ENCODE peak calls at places on chromosomes 13 and 19, in eight cellular contexts. One of them, this sample, is unnamed.

GRCh38 chr13:112931028-112931934 is 37.7 kb upstream of the MCF2L start:
- DNase-seq in neural progenitor cell: peak
- DNase-seq in GM23338: peak
- DNase-seq in HCT116: peak
- DNase-seq in OCI-LY7: no peak
- DNase-seq in SK-N-SH: peak
- DNase-seq in PC-3: peak
- DNase-seq in GM23248: peak
- DNase-seq in this sample: peak

GRCh38 chr13:75495938-75496337 is 14.0 kb upstream of the TBC1D4 start:
- DNase-seq in neural progenitor cell: no peak
- DNase-seq in GM23338: no peak
- DNase-seq in HCT116: no peak
- DNase-seq in OCI-LY7: no peak
- DNase-seq in SK-N-SH: no peak
- DNase-seq in PC-3: no peak
- DNase-seq in GM23248: peak
- DNase-seq in this sample: no peak

GRCh38 chr13:113771709-113772331 is 12.8 kb downstream of the TMEM255B start:
- DNase-seq in neural progenitor cell: no peak
- DNase-seq in GM23338: no peak
- DNase-seq in HCT116: no peak
- DNase-seq in OCI-LY7: no peak
- DNase-seq in SK-N-SH: no peak
- DNase-seq in PC-3: peak
- DNase-seq in GM23248: no peak
- DNase-seq in this sample: peak

GRCh38 chr19:29325241-29325975 is 112.5 kb upstream of the UQCRFS1 start:
- DNase-seq in neural progenitor cell: no peak
- DNase-seq in GM23338: no peak
- DNase-seq in HCT116: no peak
- DNase-seq in OCI-LY7: peak
- DNase-seq in SK-N-SH: no peak
- DNase-seq in PC-3: no peak
- DNase-seq in GM23248: no peak
- DNase-seq in this sample: no peak

GRCh38 chr13:69603144-69603853 is 504.3 kb upstream of the ATXN8OS start:
- DNase-seq in neural progenitor cell: no peak
- DNase-seq in GM23338: no peak
- DNase-seq in HCT116: no peak
- DNase-seq in OCI-LY7: no peak
- DNase-seq in SK-N-SH: no peak
- DNase-seq in PC-3: no peak
- DNase-seq in GM23248: no peak
- DNase-seq in this sample: no peak

GRCh38 chr19:52961981-52962380 is 700 bp downstream of the ZNF816 start:
- DNase-seq in neural progenitor cell: peak
- DNase-seq in GM23338: no peak
- DNase-seq in HCT116: no peak
- DNase-seq in OCI-LY7: peak
- DNase-seq in SK-N-SH: no peak
- DNase-seq in PC-3: peak
- DNase-seq in GM23248: peak
- DNase-seq in this sample: no peak

GRCh38 chr13:110471833-110472162 is 89.7 kb downstream of the RAB20 start:
- DNase-seq in neural progenitor cell: no peak
- DNase-seq in GM23338: no peak
- DNase-seq in HCT116: no peak
- DNase-seq in OCI-LY7: peak
- DNase-seq in SK-N-SH: no peak
- DNase-seq in PC-3: no peak
- DNase-seq in GM23248: peak
- DNase-seq in this sample: peak

GRCh38 chr13:45352031-45352430 is 11.0 kb upstream of the TPT1 start:
- DNase-seq in neural progenitor cell: no peak
- DNase-seq in GM23338: no peak
- DNase-seq in HCT116: no peak
- DNase-seq in OCI-LY7: no peak
- DNase-seq in SK-N-SH: no peak
- DNase-seq in PC-3: no peak
- DNase-seq in GM23248: no peak
- DNase-seq in this sample: no peak

GRCh38 chr19:52216401-52216800 is 26.5 kb downstream of the PPP2R1A start:
- DNase-seq in neural progenitor cell: no peak
- DNase-seq in GM23338: no peak
- DNase-seq in HCT116: no peak
- DNase-seq in OCI-LY7: no peak
- DNase-seq in SK-N-SH: no peak
- DNase-seq in PC-3: no peak
- DNase-seq in GM23248: no peak
- DNase-seq in this sample: no peak

GRCh38 chr19:35879770-35880317 is 11.5 kb downstream of the APLP1 start:
- DNase-seq in neural progenitor cell: peak
- DNase-seq in GM23338: peak
- DNase-seq in HCT116: peak
- DNase-seq in OCI-LY7: peak
- DNase-seq in SK-N-SH: peak
- DNase-seq in PC-3: peak
- DNase-seq in GM23248: peak
- DNase-seq in this sample: peak

GRCh38 chr19:39282021-39282420 is 13.8 kb downstream of the IFNL2 start:
- DNase-seq in neural progenitor cell: no peak
- DNase-seq in GM23338: no peak
- DNase-seq in HCT116: no peak
- DNase-seq in OCI-LY7: no peak
- DNase-seq in SK-N-SH: no peak
- DNase-seq in PC-3: no peak
- DNase-seq in GM23248: no peak
- DNase-seq in this sample: no peak

GRCh38 chr19:50333737-50334617 is 4.8 kb upstream of the KCNC3 start:
- DNase-seq in neural progenitor cell: peak
- DNase-seq in GM23338: peak
- DNase-seq in HCT116: no peak
- DNase-seq in OCI-LY7: peak
- DNase-seq in SK-N-SH: peak
- DNase-seq in PC-3: peak
- DNase-seq in GM23248: peak
- DNase-seq in this sample: no peak

GRCh38 chr19:41530761-41531301 is 45.1 kb upstream of the CEACAM21 start:
- DNase-seq in neural progenitor cell: no peak
- DNase-seq in GM23338: no peak
- DNase-seq in HCT116: no peak
- DNase-seq in OCI-LY7: no peak
- DNase-seq in SK-N-SH: no peak
- DNase-seq in PC-3: no peak
- DNase-seq in GM23248: peak
- DNase-seq in this sample: no peak

GRCh38 chr19:41533691-41534090 is 42.3 kb upstream of the CEACAM21 start:
- DNase-seq in neural progenitor cell: no peak
- DNase-seq in GM23338: no peak
- DNase-seq in HCT116: no peak
- DNase-seq in OCI-LY7: no peak
- DNase-seq in SK-N-SH: no peak
- DNase-seq in PC-3: no peak
- DNase-seq in GM23248: no peak
- DNase-seq in this sample: no peak

GRCh38 chr19:41532526-41532925 is 43.4 kb upstream of the CEACAM21 start:
- DNase-seq in neural progenitor cell: no peak
- DNase-seq in GM23338: no peak
- DNase-seq in HCT116: no peak
- DNase-seq in OCI-LY7: no peak
- DNase-seq in SK-N-SH: no peak
- DNase-seq in PC-3: no peak
- DNase-seq in GM23248: no peak
- DNase-seq in this sample: no peak

GRCh38 chr19:41530184-41530534 is 45.8 kb upstream of the CEACAM21 start:
- DNase-seq in neural progenitor cell: no peak
- DNase-seq in GM23338: no peak
- DNase-seq in HCT116: no peak
- DNase-seq in OCI-LY7: no peak
- DNase-seq in SK-N-SH: no peak
- DNase-seq in PC-3: no peak
- DNase-seq in GM23248: no peak
- DNase-seq in this sample: no peak

DNA sequence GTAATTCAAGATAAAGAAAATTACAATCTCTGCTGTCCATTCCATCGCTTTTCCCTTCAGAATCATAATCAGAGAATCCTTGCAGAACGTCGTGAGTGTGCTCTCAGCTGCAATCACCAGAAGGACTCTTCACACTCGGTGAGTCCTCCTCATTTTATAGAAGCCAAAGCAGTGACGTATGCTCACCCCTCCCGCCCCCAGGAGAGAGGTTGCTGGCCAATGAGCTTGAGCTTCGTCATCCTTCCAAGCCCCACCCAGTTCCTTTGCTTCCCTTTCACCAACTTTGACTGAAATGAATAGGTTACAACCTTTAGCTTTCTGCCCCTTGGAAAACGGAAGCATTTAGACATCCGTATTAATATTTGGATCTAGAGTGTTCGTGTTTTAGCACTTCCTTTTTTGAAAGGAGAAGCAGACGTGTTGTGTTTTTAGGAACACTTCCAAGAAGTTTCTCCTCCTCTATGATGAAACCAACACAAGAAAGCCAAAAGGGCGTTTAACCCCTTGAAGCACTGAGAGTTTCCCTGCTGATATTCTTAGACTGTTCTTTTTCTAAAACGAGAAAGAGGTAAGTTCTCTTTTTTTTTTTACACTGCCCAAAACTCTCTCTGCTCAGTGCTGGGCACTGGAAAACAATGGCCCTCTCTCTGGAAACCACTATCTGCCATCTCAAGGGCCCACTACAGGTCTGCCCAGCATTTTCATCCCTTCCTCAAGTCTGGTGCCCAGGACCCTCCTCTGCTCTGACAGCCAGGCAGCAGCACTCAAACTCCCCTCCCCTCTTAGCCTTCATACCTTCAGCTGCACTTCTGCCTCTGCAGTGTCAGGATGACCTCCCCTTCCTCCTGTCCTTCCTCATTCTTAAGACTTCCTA is 44.3 kb upstream of the CEACAM21 start:
- DNase-seq in neural progenitor cell: no peak
- DNase-seq in GM23338: no peak
- DNase-seq in HCT116: no peak
- DNase-seq in OCI-LY7: peak
- DNase-seq in SK-N-SH: no peak
- DNase-seq in PC-3: no peak
- DNase-seq in GM23248: peak
- DNase-seq in this sample: no peak
- H2AFZ ChIP-seq in neural progenitor cell: no peak
- H2AFZ ChIP-seq in GM23338: peak
- H2AFZ ChIP-seq in HCT116: peak
- H2AFZ ChIP-seq in OCI-LY7: peak
- H2AFZ ChIP-seq in SK-N-SH: no peak
- H2AFZ ChIP-seq in PC-3: no peak
- H2AFZ ChIP-seq in GM23248: peak
- H2AFZ ChIP-seq in this sample: no peak

GRCh38 chr19:46761418-46761831 is 15.2 kb upstream of the STRN4 start:
- DNase-seq in neural progenitor cell: no peak
- DNase-seq in GM23338: no peak
- DNase-seq in HCT116: no peak
- DNase-seq in OCI-LY7: no peak
- DNase-seq in SK-N-SH: no peak
- DNase-seq in PC-3: no peak
- DNase-seq in GM23248: peak
- DNase-seq in this sample: no peak
- TF ChIP-seq EZH2phosphoT487 in neural progenitor cell: no peak
- TF ChIP-seq EZH2phosphoT487 in GM23338: no peak
- TF ChIP-seq EZH2phosphoT487 in HCT116: no peak
- TF ChIP-seq EZH2phosphoT487 in OCI-LY7: no peak
- TF ChIP-seq EZH2phosphoT487 in SK-N-SH: no peak
- TF ChIP-seq EZH2phosphoT487 in PC-3: no peak
- TF ChIP-seq EZH2phosphoT487 in GM23248: no peak
- TF ChIP-seq EZH2phosphoT487 in this sample: no peak

GRCh38 chr19:56136362-56136761 is 4.7 kb upstream of the ZNF444 start:
- DNase-seq in neural progenitor cell: peak
- DNase-seq in GM23338: peak
- DNase-seq in HCT116: no peak
- DNase-seq in OCI-LY7: no peak
- DNase-seq in SK-N-SH: no peak
- DNase-seq in PC-3: no peak
- DNase-seq in GM23248: no peak
- DNase-seq in this sample: peak
- H2AFZ ChIP-seq in neural progenitor cell: peak
- H2AFZ ChIP-seq in GM23338: peak
- H2AFZ ChIP-seq in HCT116: no peak
- H2AFZ ChIP-seq in OCI-LY7: no peak
- H2AFZ ChIP-seq in SK-N-SH: no peak
- H2AFZ ChIP-seq in PC-3: no peak
- H2AFZ ChIP-seq in GM23248: no peak
- H2AFZ ChIP-seq in this sample: peak

GRCh38 chr13:20227730-20228129 is 4.4 kb downstream of the GJB6 start:
- DNase-seq in neural progenitor cell: no peak
- DNase-seq in GM23338: no peak
- DNase-seq in HCT116: no peak
- DNase-seq in OCI-LY7: no peak
- DNase-seq in SK-N-SH: no peak
- DNase-seq in PC-3: no peak
- DNase-seq in GM23248: no peak
- DNase-seq in this sample: no peak

GRCh38 chr13:20231839-20232555 is at the start of gene GJB6:
- DNase-seq in neural progenitor cell: peak
- DNase-seq in GM23338: peak
- DNase-seq in HCT116: no peak
- DNase-seq in OCI-LY7: no peak
- DNase-seq in SK-N-SH: peak
- DNase-seq in PC-3: no peak
- DNase-seq in GM23248: peak
- DNase-seq in this sample: no peak

GRCh38 chr13:20230913-20231838 is 943 bp downstream of the GJB6 start:
- DNase-seq in neural progenitor cell: peak
- DNase-seq in GM23338: peak
- DNase-seq in HCT116: no peak
- DNase-seq in OCI-LY7: no peak
- DNase-seq in SK-N-SH: no peak
- DNase-seq in PC-3: no peak
- DNase-seq in GM23248: no peak
- DNase-seq in this sample: no peak

GRCh38 chr13:20227288-20227687 is 4.8 kb downstream of the GJB6 start:
- DNase-seq in neural progenitor cell: no peak
- DNase-seq in GM23338: no peak
- DNase-seq in HCT116: no peak
- DNase-seq in OCI-LY7: no peak
- DNase-seq in SK-N-SH: no peak
- DNase-seq in PC-3: no peak
- DNase-seq in GM23248: no peak
- DNase-seq in this sample: no peak

DNA sequence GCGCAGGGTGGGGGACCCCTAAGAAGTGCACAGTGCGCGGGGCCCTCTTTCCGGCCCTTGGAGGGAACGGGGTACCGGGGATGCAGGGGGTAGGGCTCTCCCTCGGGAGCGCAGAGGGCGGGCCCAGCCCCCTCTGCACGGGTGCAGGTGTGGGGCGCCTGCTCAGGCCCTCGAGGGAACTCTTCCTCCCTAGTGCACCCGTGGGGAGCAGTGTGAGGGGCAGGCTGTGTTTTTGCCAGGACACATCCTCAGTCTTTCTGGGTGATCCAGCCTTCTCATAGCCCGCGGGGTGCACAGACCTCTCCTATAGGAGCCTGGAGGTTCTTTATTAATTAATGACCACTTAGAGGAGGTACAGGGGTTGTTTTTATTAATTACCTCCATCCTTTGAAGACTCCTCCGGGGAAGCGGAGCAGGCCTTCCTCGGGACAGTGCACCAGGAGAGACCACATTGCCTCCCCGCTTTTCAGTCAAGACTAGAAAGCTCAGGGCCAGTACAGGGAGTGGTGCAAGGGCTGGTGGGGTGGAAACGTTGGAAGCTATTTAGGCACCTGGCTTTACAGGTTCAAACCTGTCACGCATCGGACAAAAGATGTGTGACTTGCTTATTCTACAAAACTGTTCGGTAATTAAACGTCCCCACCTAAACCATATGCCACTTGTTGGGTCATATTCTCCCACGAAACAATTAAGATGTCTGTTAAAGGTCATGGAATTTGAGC is 598 bp upstream of the GJB6 start:
- DNase-seq in neural progenitor cell: no peak
- DNase-seq in GM23338: no peak
- DNase-seq in HCT116: no peak
- DNase-seq in OCI-LY7: no peak
- DNase-seq in SK-N-SH: no peak
- DNase-seq in PC-3: no peak
- DNase-seq in GM23248: no peak
- DNase-seq in this sample: no peak
- TF ChIP-seq EZH2phosphoT487 in neural progenitor cell: no peak
- TF ChIP-seq EZH2phosphoT487 in GM23338: no peak
- TF ChIP-seq EZH2phosphoT487 in HCT116: no peak
- TF ChIP-seq EZH2phosphoT487 in OCI-LY7: no peak
- TF ChIP-seq EZH2phosphoT487 in SK-N-SH: no peak
- TF ChIP-seq EZH2phosphoT487 in PC-3: no peak
- TF ChIP-seq EZH2phosphoT487 in GM23248: no peak
- TF ChIP-seq EZH2phosphoT487 in this sample: no peak